ENCODE peak calls at places on chromosomes 1 and 21, in six cellular contexts. S is CD8-positive, alpha-beta T cell; J is Panc1; T is CD4-positive, CD25-positive, alpha-beta regulatory T cell; Z is fibroblast of lung; Y is Peyer's patch. U is an unnamed sample.
A peak's percentile ranks its signal among the peaks of the same experiment; 100 is the strongest.

GRCh38 chr1:101121515-101121914 is 95.9 kb upstream of the DPH5 start:
- DNase-seq in S (no peak), J (no peak), T (no peak), Z (no peak), Y (no peak), U (no peak)

GRCh38 chr1:44113095-44113609 is 5.5 kb upstream of the KLF17 start:
- DNase-seq in S (no peak), J (no peak), T (no peak), Z (peak; percentile 4), Y (no peak), U (no peak)

GRCh38 chr1:116710326-116711060 is 43.0 kb upstream of the IGSF3 start:
- DNase-seq in S (no peak), J (no peak), T (no peak), Z (no peak), Y (no peak), U (no peak)

GRCh38 chr1:93874025-93874651 is 4.9 kb downstream of the DNTTIP2 start:
- DNase-seq in S (no peak), J (peak; percentile 13), T (peak; percentile 53), Z (peak; percentile 22), Y (no peak), U (no peak)

GRCh38 chr1:212899845-212900244 is 41.8 kb downstream of the FLVCR1 start:
- DNase-seq in S (no peak), J (no peak), T (no peak), Z (no peak), Y (no peak), U (no peak)

GRCh38 chr1:21855257-21856096 is 43.4 kb downstream of the LDLRAD2 start:
- DNase-seq in S (no peak), J (no peak), T (no peak), Z (no peak), Y (no peak), U (no peak)

GRCh38 chr21:45513741-45514310 is 28.4 kb downstream of the SLC19A1 start:
- DNase-seq in S (no peak), J (no peak), T (no peak), Z (no peak), Y (peak; percentile 40), U (no peak)

GRCh38 chr1:35637401-35637809 is 3.9 kb downstream of the PSMB2 start:
- DNase-seq in S (no peak), J (no peak), T (peak; percentile 65), Z (peak; percentile 57), Y (no peak), U (no peak)

GRCh38 chr1:207516729-207517128 is 20.8 kb downstream of the CR1 start:
- DNase-seq in S (no peak), J (no peak), T (no peak), Z (no peak), Y (no peak), U (no peak)

GRCh38 chr1:164604541-164604940 is 45.6 kb downstream of the PBX1 start:
- DNase-seq in S (no peak), J (no peak), T (no peak), Z (peak; percentile 72), Y (no peak), U (no peak)

GRCh38 chr1:106554294-106554693 is 502.2 kb upstream of the PRMT6 start:
- DNase-seq in S (no peak), J (no peak), T (no peak), Z (peak; percentile 20), Y (no peak), U (no peak)

GRCh38 chr1:33420870-33421775 is 9.8 kb downstream of the PHC2 start:
- DNase-seq in S (no peak), J (no peak), T (no peak), Z (peak; percentile 71), Y (no peak), U (no peak)

GRCh38 chr21:14403681-14404318 is 20.9 kb upstream of the HSPA13 start:
- DNase-seq in S (no peak), J (no peak), T (peak; percentile 71), Z (peak; percentile 23), Y (no peak), U (no peak)

GRCh38 chr1:143735764-143736461 is 235.9 kb downstream of the FAM72C start:
- DNase-seq in S (no peak), J (no peak), T (no peak), Z (no peak), Y (no peak), U (peak; percentile 63)

GRCh38 chr1:245578306-245578705 is 423.5 kb downstream of the KIF26B start:
- DNase-seq in S (no peak), J (no peak), T (no peak), Z (no peak), Y (no peak), U (no peak)

GRCh38 chr21:41422546-41423372 is 3.3 kb upstream of the MX1 start:
- DNase-seq in S (no peak), J (no peak), T (no peak), Z (no peak), Y (no peak), U (no peak)

GRCh38 chr1:150389650-150390049 is 25.7 kb downstream of the RPRD2 start:
- DNase-seq in S (no peak), J (no peak), T (no peak), Z (peak; percentile 5), Y (no peak), U (no peak)

GRCh38 chr1:18322353-18323032 is 158.2 kb upstream of the KLHDC7A start:
- DNase-seq in S (no peak), J (no peak), T (no peak), Z (no peak), Y (no peak), U (no peak)

GRCh38 chr1:209569445-209570207 is 13.9 kb upstream of the CAMK1G start:
- DNase-seq in S (peak; percentile 44), J (peak; percentile 43), T (peak; percentile 82), Z (peak; percentile 65), Y (peak; percentile 93), U (no peak)

GRCh38 chr21:8989261-8989882 is 1532.0 kb upstream of the TPTE start:
- DNase-seq in S (no peak), J (peak; percentile 69), T (no peak), Z (peak; percentile 58), Y (no peak), U (peak; percentile 87)

GRCh38 chr1:247297263-247298123 is 34.2 kb downstream of the ZNF496 start:
- DNase-seq in S (no peak), J (no peak), T (no peak), Z (no peak), Y (no peak), U (no peak)

GRCh38 chr1:224109981-224110380 is 3.9 kb upstream of the FBXO28 start:
- DNase-seq in S (no peak), J (no peak), T (no peak), Z (no peak), Y (no peak), U (no peak)

GRCh38 chr1:224113545-224113917 is 380 bp upstream of the FBXO28 start:
- DNase-seq in S (no peak), J (no peak), T (no peak), Z (no peak), Y (no peak), U (no peak)

GRCh38 chr1:224114787-224115175 is 870 bp downstream of the FBXO28 start:
- DNase-seq in S (no peak), J (no peak), T (no peak), Z (peak; percentile 3), Y (no peak), U (no peak)

GRCh38 chr1:224113918-224114786 is at the start of gene FBXO28:
- DNase-seq in S (peak; percentile 86), J (peak; percentile 78), T (peak; percentile 97), Z (peak; percentile 94), Y (peak; percentile 97), U (peak; percentile 95)

DNA sequence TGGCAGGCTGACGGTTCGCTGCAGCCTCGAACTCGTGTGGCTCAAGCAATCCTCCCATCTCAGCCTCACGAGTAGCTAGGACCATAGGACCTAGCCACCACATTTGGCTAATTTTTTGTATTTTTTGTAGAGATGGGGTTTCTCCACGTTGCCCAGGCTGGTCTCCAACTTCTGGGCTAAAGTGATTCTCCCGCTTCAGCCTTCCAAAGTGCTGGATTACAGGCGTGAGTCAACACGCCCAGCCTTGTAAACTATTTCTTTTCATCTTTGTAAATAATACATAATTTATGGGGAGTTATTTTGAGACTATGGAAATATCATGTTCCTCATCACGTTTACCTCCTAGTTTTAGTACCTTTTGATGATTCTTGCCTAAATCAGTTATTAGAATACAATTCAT is 906 bp upstream of the FBXO28 start:
- DNase-seq in S (no peak), J (no peak), T (no peak), Z (no peak), Y (no peak), U (no peak)
- H3K27ac ChIP-seq in S (no peak overlapping the region), J (no peak overlapping the region), T (peak overlapping the region; percentile 93), Z (no peak overlapping the region), Y (no peak overlapping the region), U (no peak overlapping the region)

DNA sequence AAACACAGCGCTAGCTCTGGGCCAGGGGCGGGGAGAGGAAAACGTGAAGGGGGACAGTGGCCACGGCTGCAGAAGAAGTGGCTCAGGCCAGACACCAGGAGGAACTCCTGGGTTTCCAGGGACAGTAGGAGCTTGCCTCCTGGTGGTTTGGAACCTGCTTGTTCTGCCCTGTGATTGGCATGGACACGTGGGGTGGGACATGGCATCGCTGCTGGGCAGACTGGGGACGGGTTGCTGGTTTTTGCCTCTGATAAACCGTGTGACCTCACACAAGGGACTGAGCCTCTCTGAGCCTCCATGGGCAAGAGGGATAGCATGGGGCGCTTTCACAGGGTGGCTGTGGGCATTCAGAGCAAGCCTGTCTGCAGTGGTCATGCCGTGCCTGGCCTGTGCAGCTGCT is 7.5 kb upstream of the PLCH2 start:
- DNase-seq in S (no peak), J (no peak), T (no peak), Z (no peak), Y (no peak), U (no peak)
- H3K4me1 ChIP-seq in S (peaks cover 5% of the 10 kb centered on the region), J (peaks cover 91% of the 10 kb centered on the region), T (peaks cover 24% of the 10 kb centered on the region), Z (no peaks in the 10 kb centered on the region), Y (peaks cover 7% of the 10 kb centered on the region), U (peaks cover 2% of the 10 kb centered on the region)

DNA sequence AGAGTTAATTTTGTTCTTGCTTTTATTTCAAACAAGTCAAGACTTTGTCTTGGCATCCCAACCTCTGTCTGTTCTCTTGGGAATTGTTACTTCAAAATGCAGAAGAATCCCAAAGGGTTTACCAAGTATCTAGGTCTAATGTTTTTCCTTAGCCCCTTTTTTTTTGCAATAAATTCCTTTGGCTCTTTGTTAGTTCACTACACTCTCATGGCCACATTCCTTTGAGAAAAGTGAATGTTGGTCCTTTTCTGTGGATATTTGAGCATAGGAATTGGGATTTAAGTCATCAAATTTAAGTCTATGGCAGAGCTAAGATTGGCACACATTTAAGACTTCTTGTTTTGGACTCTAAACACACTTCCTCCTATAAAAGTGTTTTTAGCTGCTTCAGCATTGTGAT is 1.8 kb downstream of the BTF3L4 start:
- DNase-seq in S (no peak), J (no peak), T (no peak), Z (no peak), Y (no peak), U (no peak)
- H3K4me3 ChIP-seq in S (no peak overlapping the region), J (peak overlapping the region; percentile 100), T (peak overlapping the region; percentile 95), Z (peak overlapping the region; percentile 69), Y (no peak overlapping the region), U (no peak overlapping the region)

GRCh38 chr1:84269286-84269685 is 32.2 kb upstream of the SAMD13 start:
- DNase-seq in S (no peak), J (no peak), T (no peak), Z (no peak), Y (no peak), U (no peak)

GRCh38 chr1:84268346-84268745 is 33.2 kb upstream of the SAMD13 start:
- DNase-seq in S (no peak), J (no peak), T (no peak), Z (no peak), Y (no peak), U (no peak)

GRCh38 chr1:84272401-84272800 is 29.1 kb upstream of the SAMD13 start:
- DNase-seq in S (no peak), J (no peak), T (no peak), Z (no peak), Y (peak; percentile 84), U (no peak)

GRCh38 chr1:84267476-84267875 is 34.0 kb upstream of the SAMD13 start:
- DNase-seq in S (no peak), J (no peak), T (no peak), Z (no peak), Y (no peak), U (no peak)

GRCh38 chr1:84271452-84272273 is 29.8 kb upstream of the SAMD13 start:
- DNase-seq in S (no peak), J (no peak), T (peak; percentile 2), Z (peak; percentile 74), Y (no peak), U (no peak)
- H3K27ac ChIP-seq in S (no peak overlapping the region), J (peak overlapping the region; percentile 44), T (no peak overlapping the region), Z (no peak overlapping the region), Y (peak overlapping the region; percentile 89), U (no peak overlapping the region)